ENCODE peak calls at places on chromosome 7, in six cellular contexts. H, D, N, A, M and C are unnamed samples.

GRCh38 chr7:44945479-44945878 is 33.3 kb downstream of the MYO1G start:
- DNase-seq in A (no peak), H (no peak), M (no peak), N (no peak), D (no peak), C (no peak)

GRCh38 chr7:151312831-151313809 is 28.5 kb upstream of the NUB1 start:
- DNase-seq in N (no peak), M (no peak), D (no peak), H (no peak), A (no peak), C (no peak)

GRCh38 chr7:23294549-23295400 is 4.4 kb upstream of the MALSU1 start:
- DNase-seq in D (peak), M (no peak), N (no peak), A (no peak), H (no peak), C (no peak)

GRCh38 chr7:1227814-1228534 is 4.7 kb upstream of the UNCX start:
- DNase-seq in N (no peak), A (no peak), H (no peak), M (no peak), D (no peak), C (no peak)

GRCh38 chr7:46279290-46279689 is 358.2 kb upstream of the IGFBP3 start:
- DNase-seq in D (no peak), A (no peak), H (no peak), M (no peak), N (no peak), C (no peak)

GRCh38 chr7:106952658-106953231 is 87.7 kb downstream of the PIK3CG start:
- DNase-seq in N (peak), A (no peak), M (no peak), H (no peak), D (peak), C (no peak)

GRCh38 chr7:138961159-138961558 is 20.0 kb downstream of the KIAA1549 start:
- DNase-seq in H (no peak), A (no peak), D (no peak), M (no peak), N (no peak), C (no peak)

GRCh38 chr7:127751723-127752448 is 99.9 kb downstream of the SND1 start:
- DNase-seq in H (no peak), N (no peak), D (no peak), A (peak), M (no peak), C (no peak)

GRCh38 chr7:92595281-92595680 is 5.1 kb upstream of the FAM133B start:
- DNase-seq in D (no peak), A (no peak), N (no peak), M (no peak), H (no peak), C (no peak)